ENCODE peak calls at places on chromosomes 13 and 19, in eight cellular contexts. One of them, this sample, is unnamed.
A peak's percentile ranks its signal among the peaks of the same experiment; 100 is the strongest.

GRCh38 chr19:48918071-48918470 is 15.4 kb upstream of the DHDH start:
- DNase-seq in adrenal gland: no peak
- DNase-seq in fibroblast of pulmonary artery: no peak
- DNase-seq in CD4-positive, CD25-positive, alpha-beta regulatory T cell: no peak
- DNase-seq in foreskin fibroblast: no peak
- DNase-seq in neural progenitor cell: no peak
- DNase-seq in AG09309: no peak
- DNase-seq in cardiac muscle cell: no peak
- DNase-seq in this sample: no peak

GRCh38 chr19:49461656-49462055 is 8.6 kb downstream of the ALDH16A1 start:
- DNase-seq in adrenal gland: no peak
- DNase-seq in fibroblast of pulmonary artery: no peak
- DNase-seq in CD4-positive, CD25-positive, alpha-beta regulatory T cell: no peak
- DNase-seq in foreskin fibroblast: no peak
- DNase-seq in neural progenitor cell: no peak
- DNase-seq in AG09309: no peak
- DNase-seq in cardiac muscle cell: no peak
- DNase-seq in this sample: no peak

GRCh38 chr13:33322474-33322827 is 36.9 kb upstream of the STARD13 start:
- DNase-seq in adrenal gland: no peak
- DNase-seq in fibroblast of pulmonary artery: peak; percentile 88
- DNase-seq in CD4-positive, CD25-positive, alpha-beta regulatory T cell: no peak
- DNase-seq in foreskin fibroblast: peak; percentile 69
- DNase-seq in neural progenitor cell: no peak
- DNase-seq in AG09309: no peak
- DNase-seq in cardiac muscle cell: peak; percentile 82
- DNase-seq in this sample: no peak

GRCh38 chr19:38287604-38288003 is 16.4 kb upstream of the C19orf33 start:
- DNase-seq in adrenal gland: no peak
- DNase-seq in fibroblast of pulmonary artery: no peak
- DNase-seq in CD4-positive, CD25-positive, alpha-beta regulatory T cell: no peak
- DNase-seq in foreskin fibroblast: no peak
- DNase-seq in neural progenitor cell: peak; percentile 53
- DNase-seq in AG09309: no peak
- DNase-seq in cardiac muscle cell: no peak
- DNase-seq in this sample: no peak

GRCh38 chr19:30920238-30920637 is 429.0 kb downstream of the TSHZ3 start:
- DNase-seq in adrenal gland: no peak
- DNase-seq in fibroblast of pulmonary artery: no peak
- DNase-seq in CD4-positive, CD25-positive, alpha-beta regulatory T cell: no peak
- DNase-seq in foreskin fibroblast: no peak
- DNase-seq in neural progenitor cell: no peak
- DNase-seq in AG09309: no peak
- DNase-seq in cardiac muscle cell: no peak
- DNase-seq in this sample: no peak

GRCh38 chr19:31825134-31826094 is 476.2 kb upstream of the TSHZ3 start:
- DNase-seq in adrenal gland: no peak
- DNase-seq in fibroblast of pulmonary artery: no peak
- DNase-seq in CD4-positive, CD25-positive, alpha-beta regulatory T cell: no peak
- DNase-seq in foreskin fibroblast: no peak
- DNase-seq in neural progenitor cell: no peak
- DNase-seq in AG09309: no peak
- DNase-seq in cardiac muscle cell: no peak
- DNase-seq in this sample: no peak

GRCh38 chr13:73477441-73477840 is 418.6 kb downstream of the KLF5 start:
- DNase-seq in adrenal gland: no peak
- DNase-seq in fibroblast of pulmonary artery: no peak
- DNase-seq in CD4-positive, CD25-positive, alpha-beta regulatory T cell: no peak
- DNase-seq in foreskin fibroblast: no peak
- DNase-seq in neural progenitor cell: no peak
- DNase-seq in AG09309: no peak
- DNase-seq in cardiac muscle cell: no peak
- DNase-seq in this sample: no peak

GRCh38 chr19:15300533-15301194 is 31.7 kb downstream of the BRD4 start:
- DNase-seq in adrenal gland: no peak
- DNase-seq in fibroblast of pulmonary artery: peak; percentile 77
- DNase-seq in CD4-positive, CD25-positive, alpha-beta regulatory T cell: no peak
- DNase-seq in foreskin fibroblast: peak; percentile 71
- DNase-seq in neural progenitor cell: no peak
- DNase-seq in AG09309: peak; percentile 86
- DNase-seq in cardiac muscle cell: peak; percentile 83
- DNase-seq in this sample: no peak

GRCh38 chr19:3949997-3950859 is 17.4 kb downstream of the NMRK2 start:
- DNase-seq in adrenal gland: no peak
- DNase-seq in fibroblast of pulmonary artery: no peak
- DNase-seq in CD4-positive, CD25-positive, alpha-beta regulatory T cell: no peak
- DNase-seq in foreskin fibroblast: no peak
- DNase-seq in neural progenitor cell: no peak
- DNase-seq in AG09309: no peak
- DNase-seq in cardiac muscle cell: no peak
- DNase-seq in this sample: no peak

GRCh38 chr19:42121036-42121621 is 11.1 kb downstream of the POU2F2 start:
- DNase-seq in adrenal gland: no peak
- DNase-seq in fibroblast of pulmonary artery: no peak
- DNase-seq in CD4-positive, CD25-positive, alpha-beta regulatory T cell: no peak
- DNase-seq in foreskin fibroblast: no peak
- DNase-seq in neural progenitor cell: no peak
- DNase-seq in AG09309: no peak
- DNase-seq in cardiac muscle cell: no peak
- DNase-seq in this sample: no peak

GRCh38 chr19:35146746-35147466 is 3.9 kb downstream of the FXYD7 start:
- DNase-seq in adrenal gland: no peak
- DNase-seq in fibroblast of pulmonary artery: no peak
- DNase-seq in CD4-positive, CD25-positive, alpha-beta regulatory T cell: no peak
- DNase-seq in foreskin fibroblast: no peak
- DNase-seq in neural progenitor cell: no peak
- DNase-seq in AG09309: no peak
- DNase-seq in cardiac muscle cell: no peak
- DNase-seq in this sample: no peak

GRCh38 chr19:54062643-54063042 is 1.1 kb downstream of the VSTM1 start:
- DNase-seq in adrenal gland: peak; percentile 20
- DNase-seq in fibroblast of pulmonary artery: no peak
- DNase-seq in CD4-positive, CD25-positive, alpha-beta regulatory T cell: no peak
- DNase-seq in foreskin fibroblast: no peak
- DNase-seq in neural progenitor cell: no peak
- DNase-seq in AG09309: no peak
- DNase-seq in cardiac muscle cell: no peak
- DNase-seq in this sample: no peak

GRCh38 chr13:90485441-90485840 is 862.0 kb upstream of the MIR17HG start:
- DNase-seq in adrenal gland: no peak
- DNase-seq in fibroblast of pulmonary artery: peak; percentile 78
- DNase-seq in CD4-positive, CD25-positive, alpha-beta regulatory T cell: no peak
- DNase-seq in foreskin fibroblast: peak; percentile 76
- DNase-seq in neural progenitor cell: no peak
- DNase-seq in AG09309: peak; percentile 90
- DNase-seq in cardiac muscle cell: peak; percentile 75
- DNase-seq in this sample: no peak

GRCh38 chr19:4669723-4670480 is at the start of gene MYDGF:
- DNase-seq in adrenal gland: peak; percentile 93
- DNase-seq in fibroblast of pulmonary artery: peak; percentile 90
- DNase-seq in CD4-positive, CD25-positive, alpha-beta regulatory T cell: peak; percentile 91
- DNase-seq in foreskin fibroblast: peak; percentile 87
- DNase-seq in neural progenitor cell: peak; percentile 97
- DNase-seq in AG09309: peak; percentile 44
- DNase-seq in cardiac muscle cell: peak; percentile 94
- DNase-seq in this sample: peak; percentile 78

GRCh38 chr19:23002690-23003422 is at the start of gene ZNF728:
- DNase-seq in adrenal gland: peak; percentile 46
- DNase-seq in fibroblast of pulmonary artery: no peak
- DNase-seq in CD4-positive, CD25-positive, alpha-beta regulatory T cell: no peak
- DNase-seq in foreskin fibroblast: no peak
- DNase-seq in neural progenitor cell: no peak
- DNase-seq in AG09309: no peak
- DNase-seq in cardiac muscle cell: peak; percentile 3
- DNase-seq in this sample: no peak

GRCh38 chr13:98325724-98326123 is 148.7 kb upstream of the RNF113B start:
- DNase-seq in adrenal gland: no peak
- DNase-seq in fibroblast of pulmonary artery: no peak
- DNase-seq in CD4-positive, CD25-positive, alpha-beta regulatory T cell: no peak
- DNase-seq in foreskin fibroblast: no peak
- DNase-seq in neural progenitor cell: no peak
- DNase-seq in AG09309: no peak
- DNase-seq in cardiac muscle cell: no peak
- DNase-seq in this sample: no peak

GRCh38 chr13:108705031-108705430 is 75.6 kb downstream of the MYO16 start:
- DNase-seq in adrenal gland: no peak
- DNase-seq in fibroblast of pulmonary artery: no peak
- DNase-seq in CD4-positive, CD25-positive, alpha-beta regulatory T cell: no peak
- DNase-seq in foreskin fibroblast: no peak
- DNase-seq in neural progenitor cell: no peak
- DNase-seq in AG09309: no peak
- DNase-seq in cardiac muscle cell: no peak
- DNase-seq in this sample: no peak

GRCh38 chr13:33931397-33931987 is 113.5 kb downstream of the RFC3 start:
- DNase-seq in adrenal gland: no peak
- DNase-seq in fibroblast of pulmonary artery: peak; percentile 77
- DNase-seq in CD4-positive, CD25-positive, alpha-beta regulatory T cell: peak; percentile 24
- DNase-seq in foreskin fibroblast: peak; percentile 42
- DNase-seq in neural progenitor cell: peak; percentile 73
- DNase-seq in AG09309: peak; percentile 25
- DNase-seq in cardiac muscle cell: peak; percentile 76
- DNase-seq in this sample: peak; percentile 26

DNA sequence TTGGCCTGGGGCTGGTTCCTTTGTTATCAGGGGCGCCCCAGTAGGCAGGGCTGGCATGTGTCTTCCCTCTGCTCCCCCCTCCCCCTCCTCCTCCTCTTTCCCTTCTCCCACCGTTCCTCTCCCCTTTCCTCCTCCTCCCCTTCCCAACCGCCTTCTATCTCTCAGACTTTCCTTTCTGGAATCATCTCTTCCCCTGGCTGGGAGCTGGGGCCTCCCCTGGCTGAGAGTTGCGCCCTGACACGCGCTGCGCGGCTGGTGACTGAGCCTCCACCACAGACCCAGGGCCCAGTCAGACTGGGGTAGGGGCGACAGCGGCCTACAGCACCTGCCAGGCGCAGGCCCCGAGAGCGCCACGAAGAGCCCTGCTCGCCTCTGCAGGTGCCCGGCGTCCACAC is 2.8 kb downstream of the PNMA8B start:
- DNase-seq in adrenal gland: peak; percentile 38
- DNase-seq in fibroblast of pulmonary artery: no peak
- DNase-seq in CD4-positive, CD25-positive, alpha-beta regulatory T cell: no peak
- DNase-seq in foreskin fibroblast: no peak
- DNase-seq in neural progenitor cell: peak; percentile 32
- DNase-seq in AG09309: no peak
- DNase-seq in cardiac muscle cell: no peak
- DNase-seq in this sample: no peak
- H3K4me3 ChIP-seq in adrenal gland: no peak overlapping the region
- H3K4me3 ChIP-seq in fibroblast of pulmonary artery: no peak overlapping the region
- H3K4me3 ChIP-seq in CD4-positive, CD25-positive, alpha-beta regulatory T cell: no peak overlapping the region
- H3K4me3 ChIP-seq in foreskin fibroblast: no peak overlapping the region
- H3K4me3 ChIP-seq in neural progenitor cell: peak overlapping the region; percentile 21
- H3K4me3 ChIP-seq in AG09309: no peak overlapping the region
- H3K4me3 ChIP-seq in cardiac muscle cell: no peak overlapping the region
- H3K4me3 ChIP-seq in this sample: peak overlapping the region; percentile 20

GRCh38 chr13:75326173-75327131 is 155.5 kb downstream of the TBC1D4 start:
- DNase-seq in adrenal gland: peak; percentile 31
- DNase-seq in fibroblast of pulmonary artery: peak; percentile 89
- DNase-seq in CD4-positive, CD25-positive, alpha-beta regulatory T cell: peak; percentile 93
- DNase-seq in foreskin fibroblast: no peak
- DNase-seq in neural progenitor cell: no peak
- DNase-seq in AG09309: no peak
- DNase-seq in cardiac muscle cell: peak; percentile 76
- DNase-seq in this sample: peak; percentile 94
- H3K4me3 ChIP-seq in adrenal gland: no peak overlapping the region
- H3K4me3 ChIP-seq in fibroblast of pulmonary artery: peak overlapping the region; percentile 47
- H3K4me3 ChIP-seq in CD4-positive, CD25-positive, alpha-beta regulatory T cell: peak overlapping the region; percentile 98
- H3K4me3 ChIP-seq in foreskin fibroblast: no peak overlapping the region
- H3K4me3 ChIP-seq in neural progenitor cell: no peak overlapping the region
- H3K4me3 ChIP-seq in AG09309: no peak overlapping the region
- H3K4me3 ChIP-seq in cardiac muscle cell: no peak overlapping the region
- H3K4me3 ChIP-seq in this sample: peak overlapping the region; percentile 65

GRCh38 chr19:7554990-7555864 is 19.7 kb downstream of the PNPLA6 start:
- DNase-seq in adrenal gland: no peak
- DNase-seq in fibroblast of pulmonary artery: no peak
- DNase-seq in CD4-positive, CD25-positive, alpha-beta regulatory T cell: no peak
- DNase-seq in foreskin fibroblast: no peak
- DNase-seq in neural progenitor cell: peak; percentile 46
- DNase-seq in AG09309: no peak
- DNase-seq in cardiac muscle cell: no peak
- DNase-seq in this sample: no peak
- H3K4me3 ChIP-seq in adrenal gland: no peak overlapping the region
- H3K4me3 ChIP-seq in fibroblast of pulmonary artery: no peak overlapping the region
- H3K4me3 ChIP-seq in CD4-positive, CD25-positive, alpha-beta regulatory T cell: no peak overlapping the region
- H3K4me3 ChIP-seq in foreskin fibroblast: no peak overlapping the region
- H3K4me3 ChIP-seq in neural progenitor cell: no peak overlapping the region
- H3K4me3 ChIP-seq in AG09309: no peak overlapping the region
- H3K4me3 ChIP-seq in cardiac muscle cell: no peak overlapping the region
- H3K4me3 ChIP-seq in this sample: no peak overlapping the region

GRCh38 chr19:29566496-29567054 is 39.5 kb upstream of the POP4 start:
- DNase-seq in adrenal gland: no peak
- DNase-seq in fibroblast of pulmonary artery: no peak
- DNase-seq in CD4-positive, CD25-positive, alpha-beta regulatory T cell: no peak
- DNase-seq in foreskin fibroblast: no peak
- DNase-seq in neural progenitor cell: no peak
- DNase-seq in AG09309: no peak
- DNase-seq in cardiac muscle cell: no peak
- DNase-seq in this sample: no peak

GRCh38 chr19:29565171-29565570 is 39.4 kb downstream of the VSTM2B start:
- DNase-seq in adrenal gland: no peak
- DNase-seq in fibroblast of pulmonary artery: no peak
- DNase-seq in CD4-positive, CD25-positive, alpha-beta regulatory T cell: no peak
- DNase-seq in foreskin fibroblast: no peak
- DNase-seq in neural progenitor cell: no peak
- DNase-seq in AG09309: no peak
- DNase-seq in cardiac muscle cell: no peak
- DNase-seq in this sample: no peak

GRCh38 chr19:29569038-29569911 is 36.8 kb upstream of the POP4 start:
- DNase-seq in adrenal gland: no peak
- DNase-seq in fibroblast of pulmonary artery: no peak
- DNase-seq in CD4-positive, CD25-positive, alpha-beta regulatory T cell: no peak
- DNase-seq in foreskin fibroblast: no peak
- DNase-seq in neural progenitor cell: no peak
- DNase-seq in AG09309: no peak
- DNase-seq in cardiac muscle cell: no peak
- DNase-seq in this sample: no peak

GRCh38 chr19:29568036-29568788 is 37.9 kb upstream of the POP4 start:
- DNase-seq in adrenal gland: no peak
- DNase-seq in fibroblast of pulmonary artery: no peak
- DNase-seq in CD4-positive, CD25-positive, alpha-beta regulatory T cell: no peak
- DNase-seq in foreskin fibroblast: no peak
- DNase-seq in neural progenitor cell: no peak
- DNase-seq in AG09309: no peak
- DNase-seq in cardiac muscle cell: no peak
- DNase-seq in this sample: no peak

GRCh38 chr19:29567366-29567915 is 38.6 kb upstream of the POP4 start:
- DNase-seq in adrenal gland: no peak
- DNase-seq in fibroblast of pulmonary artery: no peak
- DNase-seq in CD4-positive, CD25-positive, alpha-beta regulatory T cell: no peak
- DNase-seq in foreskin fibroblast: no peak
- DNase-seq in neural progenitor cell: no peak
- DNase-seq in AG09309: no peak
- DNase-seq in cardiac muscle cell: no peak
- DNase-seq in this sample: no peak
- H3K4me3 ChIP-seq in adrenal gland: no peak overlapping the region
- H3K4me3 ChIP-seq in fibroblast of pulmonary artery: no peak overlapping the region
- H3K4me3 ChIP-seq in CD4-positive, CD25-positive, alpha-beta regulatory T cell: no peak overlapping the region
- H3K4me3 ChIP-seq in foreskin fibroblast: no peak overlapping the region
- H3K4me3 ChIP-seq in neural progenitor cell: no peak overlapping the region
- H3K4me3 ChIP-seq in AG09309: no peak overlapping the region
- H3K4me3 ChIP-seq in cardiac muscle cell: no peak overlapping the region
- H3K4me3 ChIP-seq in this sample: no peak overlapping the region

This sample was measured in Jurkat, Clone E6-1.